ENCODE peak calls at places on chromosomes 5 and 9, in five cellular contexts. F, Z, J, Y and H are unnamed samples.

GRCh38 chr5:72451771-72452505 is 55.3 kb downstream of the ZNF366 start:
- DNase-seq in Y (no peak), F (no peak), J (no peak), Z (peak), H (no peak)

GRCh38 chr5:176954050-176954449 is 52.5 kb downstream of the UIMC1 start:
- DNase-seq in F (no peak), Y (no peak), Z (no peak), J (no peak), H (no peak)

GRCh38 chr5:127088226-127088625 is 14.9 kb upstream of the C5orf63 start:
- DNase-seq in J (no peak), Z (peak), Y (peak), F (no peak), H (no peak)

GRCh38 chr9:89593776-89594427 is 10.9 kb upstream of the GADD45G start:
- DNase-seq in J (peak), Y (peak), F (no peak), Z (peak), H (peak)

GRCh38 chr9:98251554-98251953 is 3.9 kb downstream of the TBC1D2 start:
- DNase-seq in Z (peak), Y (no peak), J (no peak), F (no peak), H (no peak)

GRCh38 chr9:126439402-126439765 is 112.8 kb downstream of the MVB12B start:
- DNase-seq in Z (peak), F (no peak), J (no peak), Y (no peak), H (no peak)

GRCh38 chr9:121545148-121545874 is 45.7 kb upstream of the GGTA1 start:
- DNase-seq in J (no peak), Y (no peak), Z (no peak), F (no peak), H (no peak)

GRCh38 chr9:110604101-110604710 is 24.7 kb upstream of the SVEP1 start:
- DNase-seq in Z (peak), Y (no peak), F (no peak), J (no peak), H (no peak)

GRCh38 chr5:91381774-91382492 is 1.2 kb downstream of the ARRDC3 start:
- DNase-seq in J (peak), Y (no peak), F (no peak), Z (peak), H (peak)

GRCh38 chr5:610744-611730 is 1.1 kb upstream of the CEP72 start:
- DNase-seq in J (no peak), Y (no peak), Z (no peak), F (no peak), H (no peak)

GRCh38 chr9:122107291-122107805 is 14.2 kb upstream of the TTLL11 start:
- DNase-seq in Z (no peak), F (no peak), Y (no peak), J (no peak), H (no peak)

GRCh38 chr5:33539192-33539591 is 98.4 kb downstream of the TARS1 start:
- DNase-seq in F (no peak), Z (no peak), Y (no peak), J (no peak), H (no peak)

GRCh38 chr5:51034501-51034900 is 348.7 kb upstream of the ISL1 start:
- DNase-seq in F (no peak), Y (no peak), Z (no peak), J (no peak), H (no peak)

GRCh38 chr5:142356318-142356715 is 31.5 kb upstream of the SPRY4 start:
- DNase-seq in Z (peak), J (no peak), Y (no peak), F (no peak), H (no peak)

GRCh38 chr9:28179893-28180292 is 606.6 kb upstream of the C9orf72 start:
- DNase-seq in J (no peak), F (no peak), Z (no peak), Y (no peak), H (no peak)

GRCh38 chr9:129761293-129761900 is 8.6 kb upstream of the PTGES start:
- DNase-seq in J (no peak), Z (peak), F (no peak), Y (peak), H (no peak)

DNA sequence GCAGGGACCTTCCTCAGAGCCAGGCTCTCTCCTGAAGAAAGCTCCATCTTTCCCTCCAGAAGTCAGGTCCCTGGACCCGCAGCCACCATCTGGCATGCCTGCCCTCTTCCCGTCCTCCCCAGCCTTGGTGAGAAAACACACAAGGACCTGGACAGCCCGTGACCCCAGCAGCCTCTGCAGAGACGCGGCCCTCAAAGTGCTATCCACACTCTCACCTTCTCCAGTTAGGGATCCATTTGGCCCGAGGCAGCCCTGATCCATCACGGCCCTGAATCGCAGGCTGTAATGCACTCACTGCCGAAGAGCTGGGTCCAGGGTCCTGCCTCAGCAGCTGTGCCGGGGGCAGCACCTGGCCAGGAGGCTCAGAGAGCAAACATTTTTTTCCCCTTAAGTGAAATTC is 185.1 kb downstream of the OLFM1 start:
- DNase-seq in J (no peak), Y (no peak), Z (no peak), F (no peak), H (no peak)
- H3K27ac ChIP-seq in J (no peak), Y (no peak), Z (no peak), F (no peak), H (no peak)

DNA sequence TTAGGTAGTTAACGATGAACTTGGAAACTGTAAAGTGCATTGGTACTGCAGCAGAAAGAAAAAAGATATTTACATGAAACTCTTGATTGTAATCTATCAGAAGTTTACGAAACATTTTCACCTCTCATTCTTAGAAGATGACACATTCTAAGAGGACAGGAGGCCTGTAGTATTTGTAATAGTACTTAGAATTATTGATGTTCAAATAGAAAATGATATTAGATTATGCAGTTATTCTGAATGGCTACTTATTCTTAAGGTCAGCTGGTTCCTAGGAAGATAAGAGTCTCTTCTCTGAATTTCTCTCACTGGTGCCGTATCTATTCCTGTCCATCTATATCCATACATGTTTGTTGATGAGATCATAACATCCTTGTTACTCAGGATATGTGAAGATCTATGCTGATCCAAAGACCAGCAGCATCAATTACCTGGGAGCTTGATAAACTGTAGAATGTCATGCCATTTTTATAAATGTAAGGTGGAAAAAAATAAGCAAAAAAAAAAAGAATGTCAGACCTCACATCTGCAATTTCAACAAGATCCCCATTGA is 42.2 kb upstream of the RICTOR start:
- DNase-seq in Y (no peak), F (no peak), J (no peak), Z (no peak), H (no peak)
- H2BK12ac ChIP-seq in Y (no peak), F (no peak), J (no peak), Z (no peak), H (no peak)

DNA sequence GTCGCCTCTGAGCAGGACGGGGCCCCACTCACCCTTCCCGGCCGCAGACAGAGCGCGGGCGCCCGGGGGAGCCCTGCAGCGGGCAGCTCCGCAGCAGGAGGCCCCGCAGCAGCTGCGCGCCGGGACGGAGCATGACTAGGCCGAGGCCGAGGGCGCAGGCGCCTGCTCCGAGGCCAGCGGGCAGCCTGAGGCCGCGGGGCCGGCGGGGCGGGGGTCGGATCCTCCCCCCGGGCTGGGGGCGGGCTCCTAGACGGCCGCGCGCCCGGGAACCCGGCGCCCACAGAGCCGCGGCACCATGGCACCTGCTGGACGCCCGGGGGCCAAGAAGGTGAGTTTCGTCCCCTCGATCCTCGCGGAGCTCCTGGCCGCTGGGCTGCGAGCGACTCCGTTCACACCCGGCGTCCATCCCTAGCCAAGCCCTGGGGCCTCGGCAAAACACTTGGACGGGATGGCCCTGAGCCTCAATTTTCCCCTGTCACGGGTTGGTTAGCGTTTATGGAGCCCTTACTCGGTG is at the start of the genes BHMT2 and DMGDH:
- DNase-seq in Z (no peak), J (no peak), F (no peak), Y (no peak), H (peak)
- H3K27ac ChIP-seq in Z (no peak), J (no peak), F (no peak), Y (no peak), H (no peak)

DNA sequence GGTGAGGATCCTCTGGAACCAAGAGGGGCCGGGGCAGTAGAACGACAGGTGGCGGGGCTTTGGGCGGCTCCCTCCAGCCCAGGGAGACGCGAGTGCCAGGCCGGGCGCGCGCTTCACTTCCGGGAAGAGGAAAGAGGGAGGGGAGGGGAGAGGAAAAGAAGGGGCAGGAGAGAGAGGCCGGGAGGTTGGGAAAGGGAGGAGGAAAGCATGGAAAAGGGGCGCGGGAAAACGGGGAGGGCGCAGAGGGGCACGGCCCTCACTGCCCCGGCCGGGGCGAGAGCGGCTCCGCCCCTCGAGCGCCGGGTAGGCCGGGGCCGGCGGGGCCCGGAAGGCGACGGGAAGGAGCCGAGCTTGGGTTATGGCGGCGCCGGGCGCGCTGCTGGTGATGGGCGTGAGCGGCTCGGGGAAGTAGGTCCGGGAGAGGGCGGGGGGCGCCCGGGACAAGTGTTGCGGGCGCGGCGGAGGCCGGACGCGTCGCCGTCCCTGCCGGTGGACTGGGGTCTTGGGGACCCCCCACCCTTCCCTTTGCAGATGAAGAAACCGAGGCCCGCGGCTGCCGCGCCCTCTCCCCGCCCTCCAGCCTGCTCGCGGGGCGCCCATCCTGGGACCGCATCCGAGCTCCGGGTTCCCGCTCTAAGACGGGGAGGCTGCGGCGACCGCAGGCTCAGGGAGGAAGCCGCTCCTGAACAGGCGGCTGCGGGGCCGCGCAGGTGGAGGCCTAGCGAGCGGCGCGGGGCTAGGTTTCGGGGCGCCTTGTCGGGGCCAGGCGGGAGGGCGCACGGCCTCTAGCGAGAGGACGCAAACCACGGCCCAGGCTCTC is at the start of gene IDNK:
- DNase-seq in Y (peak), Z (peak), F (no peak), J (peak), H (peak)
- H2BK12ac ChIP-seq in Y (no peak), Z (no peak), F (no peak), J (no peak), H (no peak)

GRCh38 chr9:17291766-17292165 is 156.9 kb downstream of the CNTLN start:
- DNase-seq in J (no peak), F (no peak), Y (no peak), Z (peak), H (no peak)
- H3K27ac ChIP-seq in J (no peak), F (no peak), Y (no peak), Z (peak), H (no peak)

GRCh38 chr9:91207481-91207888 is 154.2 kb downstream of the AUH start:
- DNase-seq in F (no peak), J (no peak), Y (peak), Z (peak), H (no peak)
- H2BK12ac ChIP-seq in F (no peak), J (no peak), Y (no peak), Z (no peak), H (no peak)

DNA sequence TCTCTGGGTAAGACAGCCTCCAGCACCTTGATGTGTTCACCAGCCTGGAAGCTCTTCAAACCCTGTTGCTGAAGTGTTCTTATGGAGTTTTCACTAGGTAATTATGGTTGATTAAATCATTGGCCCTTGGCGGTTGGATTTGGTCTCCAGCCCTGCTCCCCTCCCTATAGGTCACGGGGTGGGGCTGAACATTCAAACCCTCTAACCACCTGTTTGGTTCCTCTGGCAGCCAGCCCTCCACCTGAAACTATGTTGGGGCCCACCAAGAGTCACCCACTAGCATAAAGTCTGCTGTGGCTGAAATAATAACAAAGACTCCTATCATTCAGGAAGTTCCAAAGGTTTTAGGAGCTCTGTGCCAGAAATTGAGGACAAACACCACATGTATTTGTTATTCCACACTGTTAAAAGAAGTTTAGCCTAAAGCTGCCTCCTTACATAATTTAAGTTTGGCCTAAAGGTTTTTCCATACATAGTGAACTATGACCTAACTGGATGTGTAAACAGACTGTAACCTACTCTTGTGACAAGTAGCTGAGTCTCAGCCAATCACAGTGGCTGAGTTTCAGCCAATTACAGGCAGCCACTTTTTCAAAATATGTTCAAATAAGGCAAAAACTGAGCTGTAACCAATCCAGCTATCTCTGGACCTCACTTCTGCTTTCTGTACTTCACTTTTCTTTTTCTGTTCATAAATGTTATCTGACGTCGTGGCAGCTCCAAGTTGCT is 34.8 kb downstream of the TMEM252 start:
- DNase-seq in F (no peak), J (no peak), Y (no peak), Z (no peak), H (no peak)
- H3K27ac ChIP-seq in F (no peak), J (no peak), Y (no peak), Z (no peak), H (no peak)